ENCODE peak calls at places on chromosomes 13 and 19, in eight cellular contexts. B is keratinocyte, Q is PC-3, N is glutamatergic neuron, A is neural crest cell, G is HFF-Myc, R is body of pancreas, V is heart right ventricle. D is an unnamed sample.

GRCh38 chr13:20173121-20173746 is 12.4 kb upstream of the GJA3 start:
- DNase-seq in G (no peak), B (no peak), V (no peak), Q (no peak), A (no peak), R (no peak), N (no peak), D (no peak)

GRCh38 chr13:76438050-76438449 is 448.2 kb downstream of the KCTD12 start:
- DNase-seq in B (no peak), R (no peak), N (no peak), Q (peak), V (no peak), G (no peak), A (no peak), D (no peak)

GRCh38 chr19:4764290-4764660 is 27.3 kb upstream of the FEM1A start:
- DNase-seq in B (no peak), R (no peak), V (no peak), N (no peak), A (no peak), G (no peak), Q (no peak), D (no peak)

GRCh38 chr19:38693380-38694223 is 46.2 kb downstream of the ACTN4 start:
- DNase-seq in A (peak), Q (peak), R (peak), G (peak), B (peak), N (no peak), V (peak), D (no peak)

GRCh38 chr13:74765955-74766354 is 631.8 kb upstream of the KLF12 start:
- DNase-seq in B (no peak), A (no peak), G (no peak), N (no peak), V (no peak), R (no peak), Q (no peak), D (no peak)

GRCh38 chr13:92547256-92547655 is 679.4 kb upstream of the GPC6 start:
- DNase-seq in V (no peak), G (no peak), R (no peak), A (no peak), N (no peak), Q (peak), B (no peak), D (no peak)

GRCh38 chr19:33094504-33095067 is 13.6 kb downstream of the GPATCH1 start:
- DNase-seq in R (no peak), N (no peak), B (no peak), A (no peak), Q (peak), V (no peak), G (no peak), D (no peak)

GRCh38 chr19:50794778-50795664 is 4.8 kb downstream of the ACP4 start:
- DNase-seq in N (no peak), Q (peak), B (no peak), R (no peak), V (no peak), G (peak), A (no peak), D (no peak)

GRCh38 chr13:22461854-22462565 is 718.8 kb upstream of the SGCG start:
- DNase-seq in N (no peak), Q (no peak), R (no peak), G (no peak), V (no peak), A (no peak), B (no peak), D (no peak)

GRCh38 chr13:68078874-68079273 is 848.7 kb upstream of the PCDH9 start:
- DNase-seq in Q (peak), V (no peak), G (no peak), A (no peak), B (no peak), N (no peak), R (no peak), D (no peak)

GRCh38 chr19:40754611-40755247 is 3.7 kb downstream of the SNRPA start:
- DNase-seq in V (no peak), N (no peak), B (no peak), G (no peak), A (no peak), Q (peak), R (peak), D (no peak)

GRCh38 chr13:39516140-39516539 is 86.9 kb downstream of the LHFPL6 start:
- DNase-seq in R (no peak), N (no peak), B (no peak), Q (no peak), A (no peak), G (no peak), V (peak), D (no peak)

GRCh38 chr13:111115051-111115840 is at the start of gene ARHGEF7:
- DNase-seq in Q (no peak), R (no peak), A (peak), G (no peak), N (peak), B (no peak), V (no peak), D (no peak)

DNA sequence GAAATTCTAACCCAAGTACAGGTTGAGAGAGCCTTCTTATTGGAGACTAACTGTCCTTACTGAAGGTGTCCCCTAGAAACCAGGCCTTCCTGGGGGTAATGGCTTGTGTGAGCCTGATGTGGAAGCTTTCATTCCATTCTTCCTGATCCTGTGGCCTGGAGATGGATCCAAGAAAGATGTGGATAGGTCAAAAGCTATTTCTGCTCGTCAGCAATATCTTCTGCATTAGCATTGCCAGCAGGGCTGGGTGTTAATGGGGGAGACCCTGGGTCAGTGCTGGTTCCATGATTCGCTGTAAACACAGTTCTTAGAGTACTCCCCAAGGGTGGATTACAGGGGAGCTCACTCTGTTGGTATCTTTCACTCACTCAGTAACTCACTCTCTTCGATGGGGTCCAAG is 42.9 kb downstream of the CBY2 start:
- DNase-seq in V (no peak), A (no peak), Q (no peak), G (no peak), B (no peak), N (no peak), R (no peak), D (no peak)
- TF ChIP-seq CTCF in V (no peak), A (no peak), Q (no peak), G (no peak), B (no peak), N (no peak), R (no peak), D (no peak)

GRCh38 chr13:110042253-110042652 is 255.9 kb upstream of the IRS2 start:
- DNase-seq in B (no peak), V (no peak), A (no peak), R (no peak), N (no peak), Q (no peak), G (no peak), D (no peak)

GRCh38 chr13:110045202-110045601 is 258.8 kb upstream of the IRS2 start:
- DNase-seq in V (no peak), A (no peak), B (no peak), Q (no peak), N (no peak), R (no peak), G (no peak), D (no peak)

GRCh38 chr13:110045919-110046318 is 259.5 kb upstream of the IRS2 start:
- DNase-seq in G (no peak), Q (no peak), V (no peak), N (no peak), B (no peak), A (no peak), R (no peak), D (no peak)

GRCh38 chr13:110047511-110047910 is 259.4 kb downstream of the COL4A1 start:
- DNase-seq in G (no peak), N (no peak), R (peak), A (no peak), B (no peak), Q (peak), V (peak), D (no peak)

DNA sequence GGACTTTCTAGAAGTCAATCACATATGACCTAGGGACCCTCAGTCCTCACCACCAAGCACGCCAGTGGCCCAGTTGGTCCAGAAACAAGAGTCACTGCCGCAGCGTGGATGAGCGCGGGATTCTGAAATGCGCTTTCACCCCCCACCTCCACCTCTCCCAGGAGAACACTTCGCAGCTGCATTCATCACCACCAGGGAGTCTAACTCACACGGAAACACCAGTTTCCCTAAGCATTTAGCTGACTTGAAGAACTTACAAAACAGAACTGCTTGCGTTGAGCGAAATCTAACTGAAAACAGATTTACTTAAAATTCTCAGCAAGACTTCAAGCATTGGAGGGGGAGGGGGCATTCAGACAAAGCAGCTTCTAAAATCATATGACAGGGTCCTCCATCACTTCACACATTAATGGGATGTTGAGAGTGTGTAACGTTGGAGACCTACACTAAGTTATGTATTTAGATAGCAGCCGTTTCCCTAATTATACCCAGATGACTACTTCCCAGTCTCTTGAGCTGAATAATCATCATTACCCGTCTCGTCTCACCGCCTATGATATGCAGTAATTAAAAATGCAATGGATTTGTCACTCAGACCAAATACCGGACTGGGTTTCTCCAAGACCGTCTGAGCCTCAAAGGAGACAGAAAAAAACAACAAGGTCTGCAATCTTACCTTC is 258.3 kb upstream of the IRS2 start:
- DNase-seq in A (no peak), R (no peak), B (no peak), Q (no peak), G (peak), V (no peak), N (no peak), D (no peak)
- TF ChIP-seq CTCF in A (no peak), R (no peak), B (no peak), Q (no peak), G (no peak), V (no peak), N (no peak), D (no peak)

GRCh38 chr19:19051478-19052213 is 12.1 kb upstream of the SLC25A42 start:
- DNase-seq in A (no peak), B (no peak), Q (no peak), R (no peak), G (no peak), N (no peak), V (no peak), D (no peak)
- TF ChIP-seq CTCF in A (no peak), B (no peak), Q (no peak), R (no peak), G (no peak), N (no peak), V (no peak), D (no peak)

DNA sequence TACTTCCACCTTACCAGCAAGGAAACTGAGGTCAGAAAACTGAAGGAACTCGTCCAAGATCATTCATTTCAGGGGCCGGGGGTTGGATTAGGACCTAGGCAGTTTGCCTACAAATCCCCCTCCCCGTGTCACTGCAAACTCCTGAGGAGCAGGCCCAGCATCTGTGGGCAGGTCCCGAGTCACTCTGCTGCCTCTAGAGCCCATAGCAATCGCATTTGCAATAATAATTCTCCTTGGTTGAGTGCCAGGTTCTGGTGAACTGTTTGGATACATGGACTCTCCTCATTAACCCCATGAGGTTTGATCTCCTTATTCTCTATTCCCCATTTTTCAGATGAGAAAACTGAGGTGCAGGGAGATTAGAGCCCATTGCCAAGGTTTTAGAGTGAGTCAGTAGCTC is 903 bp downstream of the PIN1 start:
- DNase-seq in R (no peak), B (no peak), G (peak), A (no peak), V (no peak), Q (peak), N (no peak), D (no peak)
- TF ChIP-seq CTCF in R (no peak), B (no peak), G (no peak), A (no peak), V (no peak), Q (peak), N (no peak), D (no peak)

GRCh38 chr19:45079063-45079910 is at the start of gene GEMIN7:
- DNase-seq in R (peak), V (peak), Q (peak), G (no peak), N (peak), A (peak), B (no peak), D (peak)
- TF ChIP-seq CTCF in R (no peak), V (peak), Q (no peak), G (no peak), N (no peak), A (peak), B (no peak), D (no peak)

DNA sequence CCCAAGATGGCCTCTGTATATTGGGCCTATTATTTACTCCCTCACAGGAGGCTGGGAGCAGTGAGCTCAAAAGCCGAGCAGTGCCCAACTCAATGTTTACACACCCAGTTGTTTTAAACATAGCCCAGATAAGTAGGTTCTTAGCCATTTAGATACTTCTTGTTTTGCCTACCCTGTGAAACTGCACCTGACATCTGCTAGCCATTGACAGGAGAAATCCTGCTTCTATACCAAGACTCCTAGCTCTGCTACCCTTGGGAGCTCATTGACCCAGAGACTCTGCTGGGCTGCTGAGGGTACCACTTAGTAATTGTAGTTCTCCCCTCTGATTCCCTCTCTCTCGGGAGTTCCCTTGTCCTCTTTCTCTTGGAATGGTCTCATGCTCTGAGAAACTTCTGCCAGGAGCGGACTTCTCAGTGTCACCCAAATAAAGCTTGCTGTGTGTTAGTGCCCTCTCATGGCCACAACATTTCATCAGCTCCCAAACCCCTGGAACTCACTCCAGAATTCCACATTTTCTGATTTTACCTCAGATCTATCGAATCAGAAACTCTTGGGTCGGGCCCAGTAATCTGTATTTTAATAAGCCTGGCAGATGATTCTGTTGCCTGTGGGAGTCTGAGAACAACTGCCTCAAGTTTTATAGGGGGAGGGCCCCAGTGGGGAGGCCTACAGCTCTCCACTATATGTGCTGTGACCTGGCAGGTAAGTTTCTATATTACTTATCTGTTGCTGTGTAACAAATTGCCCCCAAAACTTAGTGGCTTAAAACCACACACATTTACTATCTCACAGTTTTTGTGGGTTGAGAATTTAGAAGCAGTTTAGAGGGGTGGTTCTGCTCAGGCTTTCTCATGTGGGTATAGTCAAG is 221.1 kb downstream of the TDRD3 start:
- DNase-seq in G (no peak), A (no peak), R (no peak), Q (peak), N (no peak), V (no peak), B (no peak), D (no peak)
- TF ChIP-seq CTCF in G (peak), A (peak), R (no peak), Q (peak), N (no peak), V (no peak), B (no peak), D (no peak)

GRCh38 chr19:36986601-36987000 is 70.5 kb downstream of the ZNF568 start:
- DNase-seq in Q (no peak), A (no peak), R (no peak), B (no peak), N (no peak), G (no peak), V (no peak), D (no peak)

GRCh38 chr19:36987091-36987490 is 71.0 kb downstream of the ZNF568 start:
- DNase-seq in A (no peak), N (no peak), V (no peak), Q (no peak), B (no peak), R (no peak), G (no peak), D (no peak)

GRCh38 chr19:36986131-36986530 is 70.0 kb downstream of the ZNF568 start:
- DNase-seq in A (no peak), B (no peak), N (no peak), Q (no peak), R (no peak), G (no peak), V (no peak), D (no peak)
- TF ChIP-seq CTCF in A (no peak), B (no peak), N (no peak), Q (no peak), R (no peak), G (no peak), V (no peak), D (no peak)

DNA sequence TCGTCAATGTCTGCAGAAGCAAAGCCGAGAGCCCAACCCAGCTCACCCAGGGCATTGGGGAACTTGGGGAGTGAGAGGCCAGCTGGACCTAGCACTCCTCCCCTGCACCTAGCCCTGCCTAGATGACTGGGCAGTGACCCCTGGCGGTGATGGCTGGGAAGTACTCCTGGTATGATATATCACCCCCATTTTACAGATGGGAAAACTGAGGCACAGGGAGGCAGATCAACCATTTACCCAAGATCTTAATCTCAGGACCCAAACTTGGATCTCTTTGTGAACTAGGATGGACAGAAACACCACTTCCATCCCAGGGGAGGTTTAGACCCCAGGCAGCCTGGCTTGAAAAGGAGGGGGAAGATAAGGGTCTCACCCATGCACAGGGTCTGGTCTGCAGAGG is 43.5 kb downstream of the CCL25 start:
- DNase-seq in V (no peak), R (no peak), A (no peak), G (no peak), N (no peak), B (no peak), Q (peak), D (no peak)
- TF ChIP-seq CTCF in V (no peak), R (no peak), A (no peak), G (no peak), N (no peak), B (no peak), Q (peak), D (no peak)

GRCh38 chr19:13153627-13154240 is 3.5 kb downstream of the IER2 start:
- DNase-seq in Q (peak), V (no peak), G (no peak), B (no peak), N (peak), R (peak), A (no peak), D (peak)
- TF ChIP-seq CTCF in Q (no peak), V (no peak), G (no peak), B (no peak), N (no peak), R (no peak), A (peak), D (no peak)

DNA sequence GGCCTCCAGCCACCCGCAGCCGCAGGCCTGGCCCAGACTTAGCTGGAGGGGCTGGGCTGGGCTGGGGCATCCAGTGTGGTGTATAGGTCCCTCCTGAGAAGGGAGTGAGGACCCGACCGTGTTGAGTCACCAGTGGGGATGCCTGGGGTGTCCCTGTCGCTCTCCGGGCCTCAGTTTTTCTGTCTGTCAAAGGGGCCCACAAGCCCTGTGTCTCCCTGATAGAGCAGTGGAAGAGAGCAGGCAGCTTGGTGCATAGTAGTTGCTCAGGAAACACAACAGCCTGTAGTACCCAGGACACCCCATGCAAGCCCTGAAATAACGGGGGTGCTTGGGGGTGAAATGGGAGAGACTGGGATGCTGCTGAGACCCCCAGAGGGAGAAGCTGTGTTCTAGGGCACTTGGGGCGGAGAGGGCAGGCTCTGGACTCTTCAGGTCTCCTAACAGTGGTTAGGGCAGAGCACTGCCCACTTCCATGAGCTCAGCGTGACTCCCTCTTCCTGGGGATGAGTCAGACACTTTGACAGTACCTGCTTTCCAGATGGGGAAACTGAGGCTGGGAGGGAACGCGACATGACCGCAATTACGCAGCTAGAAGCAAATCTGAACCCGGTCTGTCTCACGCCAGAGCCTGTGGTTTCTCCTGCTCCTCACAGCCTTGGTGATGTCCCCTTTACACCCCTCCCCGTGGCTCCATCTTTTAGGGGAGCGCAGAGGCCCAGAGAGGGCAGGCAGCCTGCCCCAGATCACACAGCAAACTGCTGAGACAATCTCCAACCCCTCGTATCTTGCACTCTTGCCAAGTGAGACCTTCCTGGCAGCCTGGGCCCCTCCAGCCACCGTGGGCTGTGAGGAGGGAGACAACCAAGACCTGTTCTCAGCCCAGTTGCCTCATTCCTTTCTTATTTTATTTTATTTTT is 692 bp downstream of the SULT2B1 start:
- DNase-seq in R (no peak), B (no peak), G (no peak), V (no peak), A (no peak), Q (peak), N (no peak), D (no peak)
- TF ChIP-seq CTCF in R (no peak), B (no peak), G (no peak), V (no peak), A (no peak), Q (no peak), N (no peak), D (no peak)

D was measured in activated B cell treated with CpG ODN at 0.5 μM for 24 hours.